ENCODE peak calls at places on chromosome 4, in four cellular contexts. One of them, this sample, is unnamed.

GRCh38 chr4:95077864-95078263 is 320.1 kb downstream of the BMPR1B start:
- DNase-seq in stimulated activated CD8-positive, alpha-beta memory T cell treated with anti-CD3 and anti-CD28 coated beads, Interleukin-15, amount 100 ng/mL, for 48 hours: no peak
- DNase-seq in T-helper 1 cell: no peak
- DNase-seq in kidney: no peak
- DNase-seq in this sample: no peak

GRCh38 chr4:94757192-94758140 is at the start of gene BMPR1B:
- DNase-seq in stimulated activated CD8-positive, alpha-beta memory T cell treated with anti-CD3 and anti-CD28 coated beads, Interleukin-15, amount 100 ng/mL, for 48 hours: no peak
- DNase-seq in T-helper 1 cell: no peak
- DNase-seq in kidney: peak; percentile 76
- DNase-seq in this sample: no peak

GRCh38 chr4:75126058-75126457 is 193.1 kb downstream of the PARM1 start:
- DNase-seq in stimulated activated CD8-positive, alpha-beta memory T cell treated with anti-CD3 and anti-CD28 coated beads, Interleukin-15, amount 100 ng/mL, for 48 hours: no peak
- DNase-seq in T-helper 1 cell: no peak
- DNase-seq in kidney: no peak
- DNase-seq in this sample: no peak

GRCh38 chr4:139550724-139551429 is 5.1 kb downstream of the SETD7 start:
- DNase-seq in stimulated activated CD8-positive, alpha-beta memory T cell treated with anti-CD3 and anti-CD28 coated beads, Interleukin-15, amount 100 ng/mL, for 48 hours: no peak
- DNase-seq in T-helper 1 cell: no peak
- DNase-seq in kidney: no peak
- DNase-seq in this sample: no peak

GRCh38 chr4:138609943-138610350 is 367.8 kb upstream of the SLC7A11 start:
- DNase-seq in stimulated activated CD8-positive, alpha-beta memory T cell treated with anti-CD3 and anti-CD28 coated beads, Interleukin-15, amount 100 ng/mL, for 48 hours: no peak
- DNase-seq in T-helper 1 cell: no peak
- DNase-seq in kidney: no peak
- DNase-seq in this sample: no peak

GRCh38 chr4:148056879-148057278 is 325.0 kb downstream of the ARHGAP10 start:
- DNase-seq in stimulated activated CD8-positive, alpha-beta memory T cell treated with anti-CD3 and anti-CD28 coated beads, Interleukin-15, amount 100 ng/mL, for 48 hours: peak; percentile 63
- DNase-seq in T-helper 1 cell: peak; percentile 21
- DNase-seq in kidney: no peak
- DNase-seq in this sample: peak; percentile 91

GRCh38 chr4:84159767-84160166 is 339.3 kb downstream of the NKX6-1 start:
- DNase-seq in stimulated activated CD8-positive, alpha-beta memory T cell treated with anti-CD3 and anti-CD28 coated beads, Interleukin-15, amount 100 ng/mL, for 48 hours: no peak
- DNase-seq in T-helper 1 cell: no peak
- DNase-seq in kidney: no peak
- DNase-seq in this sample: no peak

GRCh38 chr4:10853196-10853595 is 168.6 kb upstream of the CLNK start:
- DNase-seq in stimulated activated CD8-positive, alpha-beta memory T cell treated with anti-CD3 and anti-CD28 coated beads, Interleukin-15, amount 100 ng/mL, for 48 hours: no peak
- DNase-seq in T-helper 1 cell: no peak
- DNase-seq in kidney: no peak
- DNase-seq in this sample: no peak

GRCh38 chr4:25578431-25578830 is 77.2 kb upstream of the SLC34A2 start:
- DNase-seq in stimulated activated CD8-positive, alpha-beta memory T cell treated with anti-CD3 and anti-CD28 coated beads, Interleukin-15, amount 100 ng/mL, for 48 hours: no peak
- DNase-seq in T-helper 1 cell: no peak
- DNase-seq in kidney: no peak
- DNase-seq in this sample: no peak

GRCh38 chr4:15544196-15544730 is 74.6 kb downstream of the CC2D2A start:
- DNase-seq in stimulated activated CD8-positive, alpha-beta memory T cell treated with anti-CD3 and anti-CD28 coated beads, Interleukin-15, amount 100 ng/mL, for 48 hours: no peak
- DNase-seq in T-helper 1 cell: no peak
- DNase-seq in kidney: no peak
- DNase-seq in this sample: no peak

GRCh38 chr4:138916763-138917162 is 98.8 kb upstream of the NOCT start:
- DNase-seq in stimulated activated CD8-positive, alpha-beta memory T cell treated with anti-CD3 and anti-CD28 coated beads, Interleukin-15, amount 100 ng/mL, for 48 hours: no peak
- DNase-seq in T-helper 1 cell: no peak
- DNase-seq in kidney: no peak
- DNase-seq in this sample: no peak

GRCh38 chr4:6124386-6125102 is 75.8 kb downstream of the JAKMIP1 start:
- DNase-seq in stimulated activated CD8-positive, alpha-beta memory T cell treated with anti-CD3 and anti-CD28 coated beads, Interleukin-15, amount 100 ng/mL, for 48 hours: no peak
- DNase-seq in T-helper 1 cell: no peak
- DNase-seq in kidney: no peak
- DNase-seq in this sample: peak; percentile 68

GRCh38 chr4:185592438-185592837 is 57.1 kb upstream of the PDLIM3 start:
- DNase-seq in stimulated activated CD8-positive, alpha-beta memory T cell treated with anti-CD3 and anti-CD28 coated beads, Interleukin-15, amount 100 ng/mL, for 48 hours: no peak
- DNase-seq in T-helper 1 cell: no peak
- DNase-seq in kidney: no peak
- DNase-seq in this sample: no peak

GRCh38 chr4:4554234-4554633 is 12.4 kb upstream of the STX18 start:
- DNase-seq in stimulated activated CD8-positive, alpha-beta memory T cell treated with anti-CD3 and anti-CD28 coated beads, Interleukin-15, amount 100 ng/mL, for 48 hours: no peak
- DNase-seq in T-helper 1 cell: no peak
- DNase-seq in kidney: no peak
- DNase-seq in this sample: no peak

GRCh38 chr4:1377606-1378261 is 28.5 kb downstream of the NKX1-1 start:
- DNase-seq in stimulated activated CD8-positive, alpha-beta memory T cell treated with anti-CD3 and anti-CD28 coated beads, Interleukin-15, amount 100 ng/mL, for 48 hours: no peak
- DNase-seq in T-helper 1 cell: peak; percentile 0
- DNase-seq in kidney: peak; percentile 66
- DNase-seq in this sample: peak; percentile 77

GRCh38 chr4:173797296-173797695 is 267.3 kb upstream of the HAND2 start:
- DNase-seq in stimulated activated CD8-positive, alpha-beta memory T cell treated with anti-CD3 and anti-CD28 coated beads, Interleukin-15, amount 100 ng/mL, for 48 hours: no peak
- DNase-seq in T-helper 1 cell: no peak
- DNase-seq in kidney: no peak
- DNase-seq in this sample: no peak

GRCh38 chr4:13484749-13485345 is 707 bp upstream of the RAB28 start:
- DNase-seq in stimulated activated CD8-positive, alpha-beta memory T cell treated with anti-CD3 and anti-CD28 coated beads, Interleukin-15, amount 100 ng/mL, for 48 hours: no peak
- DNase-seq in T-helper 1 cell: no peak
- DNase-seq in kidney: no peak
- DNase-seq in this sample: no peak

GRCh38 chr4:154086247-154086646 is 297.4 kb upstream of the SFRP2 start:
- DNase-seq in stimulated activated CD8-positive, alpha-beta memory T cell treated with anti-CD3 and anti-CD28 coated beads, Interleukin-15, amount 100 ng/mL, for 48 hours: no peak
- DNase-seq in T-helper 1 cell: no peak
- DNase-seq in kidney: no peak
- DNase-seq in this sample: no peak

GRCh38 chr4:90575371-90575770 is 448.2 kb downstream of the CCSER1 start:
- DNase-seq in stimulated activated CD8-positive, alpha-beta memory T cell treated with anti-CD3 and anti-CD28 coated beads, Interleukin-15, amount 100 ng/mL, for 48 hours: no peak
- DNase-seq in T-helper 1 cell: no peak
- DNase-seq in kidney: no peak
- DNase-seq in this sample: no peak

GRCh38 chr4:158410272-158410671 is 111.4 kb upstream of the RXFP1 start:
- DNase-seq in stimulated activated CD8-positive, alpha-beta memory T cell treated with anti-CD3 and anti-CD28 coated beads, Interleukin-15, amount 100 ng/mL, for 48 hours: no peak
- DNase-seq in T-helper 1 cell: no peak
- DNase-seq in kidney: no peak
- DNase-seq in this sample: no peak

GRCh38 chr4:73451978-73452747 is 16.1 kb downstream of the AFP start:
- DNase-seq in stimulated activated CD8-positive, alpha-beta memory T cell treated with anti-CD3 and anti-CD28 coated beads, Interleukin-15, amount 100 ng/mL, for 48 hours: no peak
- DNase-seq in T-helper 1 cell: no peak
- DNase-seq in kidney: no peak
- DNase-seq in this sample: no peak

GRCh38 chr4:152033621-152034020 is 272.8 kb upstream of the GATB start:
- DNase-seq in stimulated activated CD8-positive, alpha-beta memory T cell treated with anti-CD3 and anti-CD28 coated beads, Interleukin-15, amount 100 ng/mL, for 48 hours: no peak
- DNase-seq in T-helper 1 cell: no peak
- DNase-seq in kidney: no peak
- DNase-seq in this sample: no peak

GRCh38 chr4:147118523-147118922 is 172.9 kb upstream of the TTC29 start:
- DNase-seq in stimulated activated CD8-positive, alpha-beta memory T cell treated with anti-CD3 and anti-CD28 coated beads, Interleukin-15, amount 100 ng/mL, for 48 hours: no peak
- DNase-seq in T-helper 1 cell: no peak
- DNase-seq in kidney: no peak
- DNase-seq in this sample: no peak

GRCh38 chr4:89765966-89766365 is 71.0 kb downstream of the SNCA start:
- DNase-seq in stimulated activated CD8-positive, alpha-beta memory T cell treated with anti-CD3 and anti-CD28 coated beads, Interleukin-15, amount 100 ng/mL, for 48 hours: no peak
- DNase-seq in T-helper 1 cell: no peak
- DNase-seq in kidney: no peak
- DNase-seq in this sample: no peak

GRCh38 chr4:84977409-84977808 is 10.9 kb upstream of the WDFY3 start:
- DNase-seq in stimulated activated CD8-positive, alpha-beta memory T cell treated with anti-CD3 and anti-CD28 coated beads, Interleukin-15, amount 100 ng/mL, for 48 hours: no peak
- DNase-seq in T-helper 1 cell: no peak
- DNase-seq in kidney: no peak
- DNase-seq in this sample: no peak

GRCh38 chr4:99887837-99888236 is 6.4 kb downstream of the LAMTOR3 start:
- DNase-seq in stimulated activated CD8-positive, alpha-beta memory T cell treated with anti-CD3 and anti-CD28 coated beads, Interleukin-15, amount 100 ng/mL, for 48 hours: no peak
- DNase-seq in T-helper 1 cell: no peak
- DNase-seq in kidney: no peak
- DNase-seq in this sample: no peak

GRCh38 chr4:159267023-159267939 is 164.4 kb downstream of the RAPGEF2 start:
- DNase-seq in stimulated activated CD8-positive, alpha-beta memory T cell treated with anti-CD3 and anti-CD28 coated beads, Interleukin-15, amount 100 ng/mL, for 48 hours: no peak
- DNase-seq in T-helper 1 cell: no peak
- DNase-seq in kidney: no peak
- DNase-seq in this sample: no peak

GRCh38 chr4:78704981-78705757 is 71.0 kb upstream of the BMP2K start:
- DNase-seq in stimulated activated CD8-positive, alpha-beta memory T cell treated with anti-CD3 and anti-CD28 coated beads, Interleukin-15, amount 100 ng/mL, for 48 hours: no peak
- DNase-seq in T-helper 1 cell: no peak
- DNase-seq in kidney: no peak
- DNase-seq in this sample: no peak

GRCh38 chr4:48342559-48342878 is 1.2 kb downstream of the SLAIN2 start:
- DNase-seq in stimulated activated CD8-positive, alpha-beta memory T cell treated with anti-CD3 and anti-CD28 coated beads, Interleukin-15, amount 100 ng/mL, for 48 hours: no peak
- DNase-seq in T-helper 1 cell: peak; percentile 2
- DNase-seq in kidney: no peak
- DNase-seq in this sample: no peak

GRCh38 chr4:24180586-24180985 is 290.7 kb upstream of the PPARGC1A start:
- DNase-seq in stimulated activated CD8-positive, alpha-beta memory T cell treated with anti-CD3 and anti-CD28 coated beads, Interleukin-15, amount 100 ng/mL, for 48 hours: no peak
- DNase-seq in T-helper 1 cell: no peak
- DNase-seq in kidney: no peak
- DNase-seq in this sample: no peak

GRCh38 chr4:82710202-82710929 is 88.2 kb downstream of the SCD5 start:
- DNase-seq in stimulated activated CD8-positive, alpha-beta memory T cell treated with anti-CD3 and anti-CD28 coated beads, Interleukin-15, amount 100 ng/mL, for 48 hours: no peak
- DNase-seq in T-helper 1 cell: no peak
- DNase-seq in kidney: no peak
- DNase-seq in this sample: no peak

GRCh38 chr4:37219251-37219650 is 25.3 kb upstream of the NWD2 start:
- DNase-seq in stimulated activated CD8-positive, alpha-beta memory T cell treated with anti-CD3 and anti-CD28 coated beads, Interleukin-15, amount 100 ng/mL, for 48 hours: no peak
- DNase-seq in T-helper 1 cell: no peak
- DNase-seq in kidney: no peak
- DNase-seq in this sample: no peak

GRCh38 chr4:79241846-79242245 is 84.0 kb downstream of the NAA11 start:
- DNase-seq in stimulated activated CD8-positive, alpha-beta memory T cell treated with anti-CD3 and anti-CD28 coated beads, Interleukin-15, amount 100 ng/mL, for 48 hours: no peak
- DNase-seq in T-helper 1 cell: no peak
- DNase-seq in kidney: peak; percentile 19
- DNase-seq in this sample: no peak

GRCh38 chr4:145564540-145564939 is 54.6 kb upstream of the MMAA start:
- DNase-seq in stimulated activated CD8-positive, alpha-beta memory T cell treated with anti-CD3 and anti-CD28 coated beads, Interleukin-15, amount 100 ng/mL, for 48 hours: no peak
- DNase-seq in T-helper 1 cell: no peak
- DNase-seq in kidney: no peak
- DNase-seq in this sample: no peak

GRCh38 chr4:37008199-37008598 is 236.3 kb upstream of the NWD2 start:
- DNase-seq in stimulated activated CD8-positive, alpha-beta memory T cell treated with anti-CD3 and anti-CD28 coated beads, Interleukin-15, amount 100 ng/mL, for 48 hours: no peak
- DNase-seq in T-helper 1 cell: no peak
- DNase-seq in kidney: no peak
- DNase-seq in this sample: no peak

GRCh38 chr4:120277509-120277908 is 210.9 kb upstream of the MAD2L1 start:
- DNase-seq in stimulated activated CD8-positive, alpha-beta memory T cell treated with anti-CD3 and anti-CD28 coated beads, Interleukin-15, amount 100 ng/mL, for 48 hours: no peak
- DNase-seq in T-helper 1 cell: no peak
- DNase-seq in kidney: no peak
- DNase-seq in this sample: no peak